ENCODE peak calls at places on chromosome 1, in eight cellular contexts. G is endodermal cell, I is PC-3, C is GM10248, Y is EL, A is neural progenitor cell, H is RPMI7951, Z is NCI-H1105 treated with DMSO at 0.1 percent for 48 hours. R is an unnamed sample.

GRCh38 chr1:3891329-3891867 is 8.7 kb downstream of the C1orf174 start:
- DNase-seq in G (no peak), I (no peak), C (no peak), Y (no peak), A (no peak), H (no peak), Z (no peak), R (peak)

GRCh38 chr1:198681831-198682756 is 43.3 kb downstream of the PTPRC start:
- DNase-seq in G (no peak), I (peak), C (peak), Y (peak), A (peak), H (peak), Z (peak), R (no peak)

GRCh38 chr1:241834733-241835377 is 13.1 kb upstream of the EXO1 start:
- DNase-seq in G (no peak), I (peak), C (no peak), Y (peak), A (peak), H (peak), Z (no peak), R (no peak)

GRCh38 chr1:225998560-225999226 is 450 bp downstream of the SDE2 start:
- DNase-seq in G (no peak), I (peak), C (no peak), Y (peak), A (no peak), H (peak), Z (no peak), R (no peak)

GRCh38 chr1:85683292-85684025 is 24.8 kb downstream of the ZNHIT6 start:
- DNase-seq in G (no peak), I (no peak), C (no peak), Y (no peak), A (no peak), H (no peak), Z (no peak), R (no peak)

GRCh38 chr1:228334954-228335353 is 71.7 kb downstream of the TRIM11 start:
- DNase-seq in G (peak), I (no peak), C (no peak), Y (no peak), A (no peak), H (no peak), Z (no peak), R (peak)

GRCh38 chr1:3564921-3565831 is 46.1 kb downstream of the MEGF6 start:
- DNase-seq in G (peak), I (peak), C (peak), Y (peak), A (peak), H (no peak), Z (no peak), R (no peak)

GRCh38 chr1:56411484-56412180 is 167.7 kb downstream of the PLPP3 start:
- DNase-seq in G (peak), I (no peak), C (no peak), Y (no peak), A (no peak), H (peak), Z (no peak), R (no peak)

GRCh38 chr1:151807131-151807530 is 1.9 kb upstream of the LINGO4 start:
- DNase-seq in G (no peak), I (no peak), C (no peak), Y (no peak), A (no peak), H (no peak), Z (no peak), R (no peak)

GRCh38 chr1:68112835-68113243 is 62.4 kb upstream of the DIRAS3 start:
- DNase-seq in G (peak), I (peak), C (no peak), Y (peak), A (no peak), H (peak), Z (peak), R (no peak)

GRCh38 chr1:200896571-200897187 is 2.0 kb downstream of the INAVA start:
- DNase-seq in G (peak), I (peak), C (no peak), Y (peak), A (no peak), H (peak), Z (no peak), R (peak)

GRCh38 chr1:190084552-190084951 is 393.1 kb downstream of the BRINP3 start:
- DNase-seq in G (peak), I (peak), C (no peak), Y (no peak), A (peak), H (peak), Z (no peak), R (peak)

GRCh38 chr1:62283361-62283760 is 35.9 kb downstream of the KANK4 start:
- DNase-seq in G (no peak), I (no peak), C (no peak), Y (no peak), A (peak), H (no peak), Z (no peak), R (no peak)

GRCh38 chr1:113452921-113453770 is 62.8 kb downstream of the MAGI3 start:
- DNase-seq in G (no peak), I (peak), C (peak), Y (peak), A (peak), H (peak), Z (peak), R (no peak)

GRCh38 chr1:117646956-117647355 is 41.1 kb downstream of the TENT5C start:
- DNase-seq in G (no peak), I (no peak), C (no peak), Y (no peak), A (no peak), H (no peak), Z (no peak), R (no peak)

GRCh38 chr1:36223373-36223995 is 759 bp upstream of the THRAP3 start:
- DNase-seq in G (peak), I (peak), C (peak), Y (peak), A (peak), H (peak), Z (no peak), R (no peak)

GRCh38 chr1:201681375-201681774 is 142.4 kb downstream of the NAV1 start:
- DNase-seq in G (no peak), I (no peak), C (no peak), Y (no peak), A (no peak), H (no peak), Z (no peak), R (no peak)

GRCh38 chr1:154937051-154937987 is 800 bp upstream of the PMVK start:
- DNase-seq in G (no peak), I (peak), C (peak), Y (peak), A (peak), H (peak), Z (peak), R (peak)

GRCh38 chr1:167016090-167016750 is 27.1 kb downstream of the MAEL start:
- DNase-seq in G (no peak), I (no peak), C (no peak), Y (no peak), A (no peak), H (no peak), Z (no peak), R (no peak)

GRCh38 chr1:236759252-236759859 is 35.7 kb upstream of the MTR start:
- DNase-seq in G (peak), I (peak), C (peak), Y (peak), A (peak), H (peak), Z (no peak), R (no peak)

GRCh38 chr1:38243106-38243505 is 196.5 kb upstream of the POU3F1 start:
- DNase-seq in G (peak), I (peak), C (no peak), Y (no peak), A (peak), H (peak), Z (no peak), R (no peak)

GRCh38 chr1:45957684-45958083 is 154.3 kb downstream of the MAST2 start:
- DNase-seq in G (no peak), I (no peak), C (no peak), Y (no peak), A (no peak), H (no peak), Z (no peak), R (no peak)

GRCh38 chr1:6006882-6007281 is 14.7 kb upstream of the NPHP4 start:
- DNase-seq in G (no peak), I (no peak), C (no peak), Y (no peak), A (no peak), H (no peak), Z (no peak), R (peak)

GRCh38 chr1:154574715-154575114 is 7.1 kb downstream of the CHRNB2 start:
- DNase-seq in G (peak), I (peak), C (no peak), Y (peak), A (peak), H (peak), Z (peak), R (no peak)

GRCh38 chr1:230424440-230425251 is 1.5 kb downstream of the PGBD5 start:
- DNase-seq in G (peak), I (no peak), C (no peak), Y (no peak), A (peak), H (no peak), Z (peak), R (no peak)

GRCh38 chr1:161066694-161067093 is 3.0 kb downstream of the ARHGAP30 start:
- DNase-seq in G (no peak), I (no peak), C (no peak), Y (no peak), A (no peak), H (no peak), Z (no peak), R (no peak)

GRCh38 chr1:187261637-187262036 is 432.9 kb downstream of the PLA2G4A start:
- DNase-seq in G (no peak), I (no peak), C (no peak), Y (no peak), A (peak), H (peak), Z (peak), R (no peak)

GRCh38 chr1:240306673-240307072 is 215.0 kb downstream of the FMN2 start:
- DNase-seq in G (no peak), I (no peak), C (no peak), Y (peak), A (no peak), H (peak), Z (no peak), R (no peak)